ENCODE peak calls at places on chromosomes 5 and 9, in eight cellular contexts. One of them, this sample, is unnamed.

GRCh38 chr9:134413890-134414731 is 87.9 kb downstream of the RXRA start:
- DNase-seq in stimulated activated effector memory CD8-positive, alpha-beta T cell treated with anti-CD3 and anti-CD28 coated beads, Interleukin-12 subunit alpha, Interleukin-12 subunit beta, amount 100 ng/mL, for 72 hours: no peak
- DNase-seq in T-helper 1 cell: no peak
- DNase-seq in D341Med: no peak
- DNase-seq in mesendoderm: no peak
- DNase-seq in AG08396: peak
- DNase-seq in AG09319: no peak
- DNase-seq in stomach: peak
- DNase-seq in this sample: no peak

GRCh38 chr9:26260238-26260637 is 582.0 kb upstream of the TUSC1 start:
- DNase-seq in stimulated activated effector memory CD8-positive, alpha-beta T cell treated with anti-CD3 and anti-CD28 coated beads, Interleukin-12 subunit alpha, Interleukin-12 subunit beta, amount 100 ng/mL, for 72 hours: no peak
- DNase-seq in stomach: no peak
- DNase-seq in T-helper 1 cell: no peak
- DNase-seq in AG08396: no peak
- DNase-seq in D341Med: no peak
- DNase-seq in AG09319: no peak
- DNase-seq in mesendoderm: no peak
- DNase-seq in this sample: no peak

GRCh38 chr5:129400395-129400983 is 59.6 kb upstream of the ADAMTS19 start:
- DNase-seq in mesendoderm: no peak
- DNase-seq in stomach: no peak
- DNase-seq in AG09319: no peak
- DNase-seq in D341Med: no peak
- DNase-seq in T-helper 1 cell: no peak
- DNase-seq in AG08396: no peak
- DNase-seq in stimulated activated effector memory CD8-positive, alpha-beta T cell treated with anti-CD3 and anti-CD28 coated beads, Interleukin-12 subunit alpha, Interleukin-12 subunit beta, amount 100 ng/mL, for 72 hours: no peak
- DNase-seq in this sample: no peak

GRCh38 chr5:56307714-56308346 is 74.7 kb upstream of the ANKRD55 start:
- DNase-seq in AG08396: no peak
- DNase-seq in AG09319: no peak
- DNase-seq in stimulated activated effector memory CD8-positive, alpha-beta T cell treated with anti-CD3 and anti-CD28 coated beads, Interleukin-12 subunit alpha, Interleukin-12 subunit beta, amount 100 ng/mL, for 72 hours: no peak
- DNase-seq in stomach: no peak
- DNase-seq in D341Med: no peak
- DNase-seq in T-helper 1 cell: no peak
- DNase-seq in mesendoderm: no peak
- DNase-seq in this sample: no peak

GRCh38 chr9:4301971-4302427 is 2.1 kb upstream of the GLIS3 start:
- DNase-seq in stomach: no peak
- DNase-seq in stimulated activated effector memory CD8-positive, alpha-beta T cell treated with anti-CD3 and anti-CD28 coated beads, Interleukin-12 subunit alpha, Interleukin-12 subunit beta, amount 100 ng/mL, for 72 hours: no peak
- DNase-seq in T-helper 1 cell: peak
- DNase-seq in D341Med: no peak
- DNase-seq in AG08396: peak
- DNase-seq in mesendoderm: peak
- DNase-seq in AG09319: peak
- DNase-seq in this sample: peak

GRCh38 chr9:111728617-111729366 is 65.9 kb downstream of the SHOC1 start:
- DNase-seq in AG09319: peak
- DNase-seq in T-helper 1 cell: no peak
- DNase-seq in AG08396: peak
- DNase-seq in mesendoderm: no peak
- DNase-seq in stimulated activated effector memory CD8-positive, alpha-beta T cell treated with anti-CD3 and anti-CD28 coated beads, Interleukin-12 subunit alpha, Interleukin-12 subunit beta, amount 100 ng/mL, for 72 hours: no peak
- DNase-seq in stomach: no peak
- DNase-seq in D341Med: no peak
- DNase-seq in this sample: peak

GRCh38 chr9:21294325-21294724 is 10.8 kb downstream of the IFNA5 start:
- DNase-seq in AG08396: no peak
- DNase-seq in AG09319: no peak
- DNase-seq in D341Med: no peak
- DNase-seq in mesendoderm: no peak
- DNase-seq in stimulated activated effector memory CD8-positive, alpha-beta T cell treated with anti-CD3 and anti-CD28 coated beads, Interleukin-12 subunit alpha, Interleukin-12 subunit beta, amount 100 ng/mL, for 72 hours: no peak
- DNase-seq in stomach: no peak
- DNase-seq in T-helper 1 cell: no peak
- DNase-seq in this sample: no peak

GRCh38 chr5:132747693-132748440 is 641 bp downstream of the CCNI2 start:
- DNase-seq in T-helper 1 cell: peak
- DNase-seq in stimulated activated effector memory CD8-positive, alpha-beta T cell treated with anti-CD3 and anti-CD28 coated beads, Interleukin-12 subunit alpha, Interleukin-12 subunit beta, amount 100 ng/mL, for 72 hours: peak
- DNase-seq in stomach: peak
- DNase-seq in AG09319: no peak
- DNase-seq in mesendoderm: peak
- DNase-seq in D341Med: no peak
- DNase-seq in AG08396: no peak
- DNase-seq in this sample: no peak

GRCh38 chr5:2898661-2899060 is 147.2 kb upstream of the IRX2 start:
- DNase-seq in T-helper 1 cell: no peak
- DNase-seq in stomach: no peak
- DNase-seq in AG09319: no peak
- DNase-seq in stimulated activated effector memory CD8-positive, alpha-beta T cell treated with anti-CD3 and anti-CD28 coated beads, Interleukin-12 subunit alpha, Interleukin-12 subunit beta, amount 100 ng/mL, for 72 hours: no peak
- DNase-seq in D341Med: no peak
- DNase-seq in AG08396: no peak
- DNase-seq in mesendoderm: no peak
- DNase-seq in this sample: no peak

GRCh38 chr9:123406016-123406415 is 50.0 kb downstream of the CRB2 start:
- DNase-seq in stimulated activated effector memory CD8-positive, alpha-beta T cell treated with anti-CD3 and anti-CD28 coated beads, Interleukin-12 subunit alpha, Interleukin-12 subunit beta, amount 100 ng/mL, for 72 hours: no peak
- DNase-seq in AG09319: no peak
- DNase-seq in D341Med: no peak
- DNase-seq in T-helper 1 cell: no peak
- DNase-seq in AG08396: no peak
- DNase-seq in mesendoderm: no peak
- DNase-seq in stomach: no peak
- DNase-seq in this sample: no peak

GRCh38 chr5:108251350-108251749 is 130.5 kb downstream of the FBXL17 start:
- DNase-seq in stomach: no peak
- DNase-seq in AG08396: no peak
- DNase-seq in D341Med: no peak
- DNase-seq in AG09319: no peak
- DNase-seq in T-helper 1 cell: no peak
- DNase-seq in mesendoderm: no peak
- DNase-seq in stimulated activated effector memory CD8-positive, alpha-beta T cell treated with anti-CD3 and anti-CD28 coated beads, Interleukin-12 subunit alpha, Interleukin-12 subunit beta, amount 100 ng/mL, for 72 hours: no peak
- DNase-seq in this sample: no peak

GRCh38 chr5:12071455-12071854 is 167.2 kb upstream of the CTNND2 start:
- DNase-seq in mesendoderm: no peak
- DNase-seq in AG08396: no peak
- DNase-seq in stimulated activated effector memory CD8-positive, alpha-beta T cell treated with anti-CD3 and anti-CD28 coated beads, Interleukin-12 subunit alpha, Interleukin-12 subunit beta, amount 100 ng/mL, for 72 hours: no peak
- DNase-seq in T-helper 1 cell: no peak
- DNase-seq in stomach: no peak
- DNase-seq in D341Med: no peak
- DNase-seq in AG09319: no peak
- DNase-seq in this sample: no peak

This sample was measured in GM04503.